ENCODE peak calls at places on chromosomes 16 and 17, in five cellular contexts. One of them, this sample, is unnamed.

GRCh38 chr17:38444151-38444550 is 15.9 kb downstream of the ARHGAP23 start:
- DNase-seq in activated CD8-positive, alpha-beta T cell treated with anti-CD3 and anti-CD28 coated beads, Interleukin-2, amount 10 ng/mL, durations not matched to agents 7 days and 5 days: peak
- DNase-seq in CD8-positive, alpha-beta memory T cell: peak
- DNase-seq in iris pigment epithelial cell: peak
- DNase-seq in fibroblast of pulmonary artery: peak
- DNase-seq in this sample: peak

GRCh38 chr17:4733073-4733531 is 1.9 kb downstream of the MED11 start:
- DNase-seq in activated CD8-positive, alpha-beta T cell treated with anti-CD3 and anti-CD28 coated beads, Interleukin-2, amount 10 ng/mL, durations not matched to agents 7 days and 5 days: peak
- DNase-seq in iris pigment epithelial cell: no peak
- DNase-seq in CD8-positive, alpha-beta memory T cell: no peak
- DNase-seq in fibroblast of pulmonary artery: no peak
- DNase-seq in this sample: no peak

GRCh38 chr17:81193470-81194224 is 27.6 kb upstream of the AATK start:
- DNase-seq in fibroblast of pulmonary artery: no peak
- DNase-seq in activated CD8-positive, alpha-beta T cell treated with anti-CD3 and anti-CD28 coated beads, Interleukin-2, amount 10 ng/mL, durations not matched to agents 7 days and 5 days: no peak
- DNase-seq in CD8-positive, alpha-beta memory T cell: no peak
- DNase-seq in iris pigment epithelial cell: no peak
- DNase-seq in this sample: no peak

GRCh38 chr16:86375370-86375769 is 135.0 kb upstream of the FOXF1 start:
- DNase-seq in CD8-positive, alpha-beta memory T cell: no peak
- DNase-seq in activated CD8-positive, alpha-beta T cell treated with anti-CD3 and anti-CD28 coated beads, Interleukin-2, amount 10 ng/mL, durations not matched to agents 7 days and 5 days: no peak
- DNase-seq in iris pigment epithelial cell: peak
- DNase-seq in fibroblast of pulmonary artery: peak
- DNase-seq in this sample: no peak

GRCh38 chr17:43702636-43703035 is 40.9 kb upstream of the MEOX1 start:
- DNase-seq in activated CD8-positive, alpha-beta T cell treated with anti-CD3 and anti-CD28 coated beads, Interleukin-2, amount 10 ng/mL, durations not matched to agents 7 days and 5 days: no peak
- DNase-seq in iris pigment epithelial cell: peak
- DNase-seq in CD8-positive, alpha-beta memory T cell: no peak
- DNase-seq in fibroblast of pulmonary artery: no peak
- DNase-seq in this sample: no peak

GRCh38 chr17:81004336-81005015 is 12.8 kb downstream of the CHMP6 start:
- DNase-seq in CD8-positive, alpha-beta memory T cell: no peak
- DNase-seq in activated CD8-positive, alpha-beta T cell treated with anti-CD3 and anti-CD28 coated beads, Interleukin-2, amount 10 ng/mL, durations not matched to agents 7 days and 5 days: peak
- DNase-seq in fibroblast of pulmonary artery: no peak
- DNase-seq in iris pigment epithelial cell: no peak
- DNase-seq in this sample: no peak

GRCh38 chr16:2019500-2019899 is at the start of gene NPW:
- DNase-seq in CD8-positive, alpha-beta memory T cell: no peak
- DNase-seq in fibroblast of pulmonary artery: no peak
- DNase-seq in activated CD8-positive, alpha-beta T cell treated with anti-CD3 and anti-CD28 coated beads, Interleukin-2, amount 10 ng/mL, durations not matched to agents 7 days and 5 days: peak
- DNase-seq in iris pigment epithelial cell: no peak
- DNase-seq in this sample: no peak

GRCh38 chr16:84675423-84675822 is 24.4 kb upstream of the USP10 start:
- DNase-seq in iris pigment epithelial cell: no peak
- DNase-seq in fibroblast of pulmonary artery: no peak
- DNase-seq in activated CD8-positive, alpha-beta T cell treated with anti-CD3 and anti-CD28 coated beads, Interleukin-2, amount 10 ng/mL, durations not matched to agents 7 days and 5 days: no peak
- DNase-seq in CD8-positive, alpha-beta memory T cell: no peak
- DNase-seq in this sample: no peak

GRCh38 chr16:50884066-50884860 is 142.4 kb downstream of the CYLD start:
- DNase-seq in CD8-positive, alpha-beta memory T cell: no peak
- DNase-seq in iris pigment epithelial cell: no peak
- DNase-seq in fibroblast of pulmonary artery: no peak
- DNase-seq in activated CD8-positive, alpha-beta T cell treated with anti-CD3 and anti-CD28 coated beads, Interleukin-2, amount 10 ng/mL, durations not matched to agents 7 days and 5 days: peak
- DNase-seq in this sample: peak

GRCh38 chr16:47069841-47070584 is 73.7 kb downstream of the NETO2 start:
- DNase-seq in CD8-positive, alpha-beta memory T cell: no peak
- DNase-seq in fibroblast of pulmonary artery: no peak
- DNase-seq in activated CD8-positive, alpha-beta T cell treated with anti-CD3 and anti-CD28 coated beads, Interleukin-2, amount 10 ng/mL, durations not matched to agents 7 days and 5 days: no peak
- DNase-seq in iris pigment epithelial cell: no peak
- DNase-seq in this sample: no peak

GRCh38 chr17:79130536-79131273 is 56.1 kb downstream of the ENGASE start:
- DNase-seq in activated CD8-positive, alpha-beta T cell treated with anti-CD3 and anti-CD28 coated beads, Interleukin-2, amount 10 ng/mL, durations not matched to agents 7 days and 5 days: no peak
- DNase-seq in iris pigment epithelial cell: no peak
- DNase-seq in fibroblast of pulmonary artery: no peak
- DNase-seq in CD8-positive, alpha-beta memory T cell: no peak
- DNase-seq in this sample: no peak

GRCh38 chr17:44279586-44280344 is 11.8 kb upstream of the SLC4A1 start:
- DNase-seq in CD8-positive, alpha-beta memory T cell: peak
- DNase-seq in fibroblast of pulmonary artery: peak
- DNase-seq in iris pigment epithelial cell: peak
- DNase-seq in activated CD8-positive, alpha-beta T cell treated with anti-CD3 and anti-CD28 coated beads, Interleukin-2, amount 10 ng/mL, durations not matched to agents 7 days and 5 days: peak
- DNase-seq in this sample: no peak

GRCh38 chr16:70804153-70804728 is 3.3 kb upstream of the VAC14 start:
- DNase-seq in fibroblast of pulmonary artery: peak
- DNase-seq in activated CD8-positive, alpha-beta T cell treated with anti-CD3 and anti-CD28 coated beads, Interleukin-2, amount 10 ng/mL, durations not matched to agents 7 days and 5 days: peak
- DNase-seq in CD8-positive, alpha-beta memory T cell: no peak
- DNase-seq in iris pigment epithelial cell: peak
- DNase-seq in this sample: no peak

GRCh38 chr17:30858556-30859250 is 26.9 kb downstream of the ATAD5 start:
- DNase-seq in CD8-positive, alpha-beta memory T cell: no peak
- DNase-seq in iris pigment epithelial cell: peak
- DNase-seq in activated CD8-positive, alpha-beta T cell treated with anti-CD3 and anti-CD28 coated beads, Interleukin-2, amount 10 ng/mL, durations not matched to agents 7 days and 5 days: no peak
- DNase-seq in fibroblast of pulmonary artery: no peak
- DNase-seq in this sample: no peak

GRCh38 chr17:58324409-58325288 is 3.9 kb downstream of the TSPOAP1 start:
- DNase-seq in fibroblast of pulmonary artery: no peak
- DNase-seq in CD8-positive, alpha-beta memory T cell: no peak
- DNase-seq in iris pigment epithelial cell: peak
- DNase-seq in activated CD8-positive, alpha-beta T cell treated with anti-CD3 and anti-CD28 coated beads, Interleukin-2, amount 10 ng/mL, durations not matched to agents 7 days and 5 days: peak
- DNase-seq in this sample: no peak

GRCh38 chr16:89287777-89288576 is 70.5 kb downstream of the ZNF778 start:
- DNase-seq in iris pigment epithelial cell: no peak
- DNase-seq in activated CD8-positive, alpha-beta T cell treated with anti-CD3 and anti-CD28 coated beads, Interleukin-2, amount 10 ng/mL, durations not matched to agents 7 days and 5 days: no peak
- DNase-seq in fibroblast of pulmonary artery: no peak
- DNase-seq in CD8-positive, alpha-beta memory T cell: no peak
- DNase-seq in this sample: no peak

GRCh38 chr16:58500329-58501241 is 642 bp downstream of the NDRG4 start:
- DNase-seq in activated CD8-positive, alpha-beta T cell treated with anti-CD3 and anti-CD28 coated beads, Interleukin-2, amount 10 ng/mL, durations not matched to agents 7 days and 5 days: no peak
- DNase-seq in fibroblast of pulmonary artery: no peak
- DNase-seq in CD8-positive, alpha-beta memory T cell: peak
- DNase-seq in iris pigment epithelial cell: no peak
- DNase-seq in this sample: no peak

GRCh38 chr17:42894283-42895184 is 6.1 kb upstream of the G6PC1 start:
- DNase-seq in CD8-positive, alpha-beta memory T cell: no peak
- DNase-seq in activated CD8-positive, alpha-beta T cell treated with anti-CD3 and anti-CD28 coated beads, Interleukin-2, amount 10 ng/mL, durations not matched to agents 7 days and 5 days: no peak
- DNase-seq in iris pigment epithelial cell: no peak
- DNase-seq in fibroblast of pulmonary artery: no peak
- DNase-seq in this sample: no peak

GRCh38 chr17:31266042-31266441 is 31.0 kb downstream of the OMG start:
- DNase-seq in iris pigment epithelial cell: peak
- DNase-seq in CD8-positive, alpha-beta memory T cell: no peak
- DNase-seq in fibroblast of pulmonary artery: no peak
- DNase-seq in activated CD8-positive, alpha-beta T cell treated with anti-CD3 and anti-CD28 coated beads, Interleukin-2, amount 10 ng/mL, durations not matched to agents 7 days and 5 days: no peak
- DNase-seq in this sample: no peak

GRCh38 chr17:47864791-47865216 is 13.8 kb upstream of the SP6 start:
- DNase-seq in fibroblast of pulmonary artery: no peak
- DNase-seq in activated CD8-positive, alpha-beta T cell treated with anti-CD3 and anti-CD28 coated beads, Interleukin-2, amount 10 ng/mL, durations not matched to agents 7 days and 5 days: no peak
- DNase-seq in CD8-positive, alpha-beta memory T cell: no peak
- DNase-seq in iris pigment epithelial cell: no peak
- DNase-seq in this sample: no peak

GRCh38 chr17:82648761-82649474 is 674 bp upstream of the WDR45B start:
- DNase-seq in activated CD8-positive, alpha-beta T cell treated with anti-CD3 and anti-CD28 coated beads, Interleukin-2, amount 10 ng/mL, durations not matched to agents 7 days and 5 days: peak
- DNase-seq in fibroblast of pulmonary artery: no peak
- DNase-seq in CD8-positive, alpha-beta memory T cell: no peak
- DNase-seq in iris pigment epithelial cell: no peak
- DNase-seq in this sample: peak

GRCh38 chr16:75580-76501 is 2.2 kb upstream of the MPG start:
- DNase-seq in iris pigment epithelial cell: peak
- DNase-seq in fibroblast of pulmonary artery: peak
- DNase-seq in CD8-positive, alpha-beta memory T cell: no peak
- DNase-seq in activated CD8-positive, alpha-beta T cell treated with anti-CD3 and anti-CD28 coated beads, Interleukin-2, amount 10 ng/mL, durations not matched to agents 7 days and 5 days: no peak
- DNase-seq in this sample: no peak

GRCh38 chr16:54331241-54332002 is 44.8 kb upstream of the IRX3 start:
- DNase-seq in CD8-positive, alpha-beta memory T cell: no peak
- DNase-seq in activated CD8-positive, alpha-beta T cell treated with anti-CD3 and anti-CD28 coated beads, Interleukin-2, amount 10 ng/mL, durations not matched to agents 7 days and 5 days: no peak
- DNase-seq in fibroblast of pulmonary artery: no peak
- DNase-seq in iris pigment epithelial cell: no peak
- DNase-seq in this sample: no peak

GRCh38 chr17:47305302-47305923 is 18.3 kb upstream of the EFCAB13 start:
- DNase-seq in CD8-positive, alpha-beta memory T cell: no peak
- DNase-seq in fibroblast of pulmonary artery: peak
- DNase-seq in activated CD8-positive, alpha-beta T cell treated with anti-CD3 and anti-CD28 coated beads, Interleukin-2, amount 10 ng/mL, durations not matched to agents 7 days and 5 days: no peak
- DNase-seq in iris pigment epithelial cell: peak
- DNase-seq in this sample: no peak

GRCh38 chr17:76811028-76811427 is 57.2 kb upstream of the MGAT5B start:
- DNase-seq in CD8-positive, alpha-beta memory T cell: no peak
- DNase-seq in activated CD8-positive, alpha-beta T cell treated with anti-CD3 and anti-CD28 coated beads, Interleukin-2, amount 10 ng/mL, durations not matched to agents 7 days and 5 days: no peak
- DNase-seq in fibroblast of pulmonary artery: no peak
- DNase-seq in iris pigment epithelial cell: no peak
- DNase-seq in this sample: no peak

GRCh38 chr16:15643453-15644305 is 725 bp upstream of the MARF1 start:
- DNase-seq in fibroblast of pulmonary artery: peak
- DNase-seq in iris pigment epithelial cell: peak
- DNase-seq in CD8-positive, alpha-beta memory T cell: no peak
- DNase-seq in activated CD8-positive, alpha-beta T cell treated with anti-CD3 and anti-CD28 coated beads, Interleukin-2, amount 10 ng/mL, durations not matched to agents 7 days and 5 days: peak
- DNase-seq in this sample: no peak

GRCh38 chr16:81174644-81175324 is 63.7 kb upstream of the BCO1 start:
- DNase-seq in iris pigment epithelial cell: peak
- DNase-seq in fibroblast of pulmonary artery: no peak
- DNase-seq in activated CD8-positive, alpha-beta T cell treated with anti-CD3 and anti-CD28 coated beads, Interleukin-2, amount 10 ng/mL, durations not matched to agents 7 days and 5 days: no peak
- DNase-seq in CD8-positive, alpha-beta memory T cell: no peak
- DNase-seq in this sample: no peak

GRCh38 chr16:24970708-24971107 is 44.5 kb downstream of the ARHGAP17 start:
- DNase-seq in CD8-positive, alpha-beta memory T cell: no peak
- DNase-seq in iris pigment epithelial cell: no peak
- DNase-seq in activated CD8-positive, alpha-beta T cell treated with anti-CD3 and anti-CD28 coated beads, Interleukin-2, amount 10 ng/mL, durations not matched to agents 7 days and 5 days: no peak
- DNase-seq in fibroblast of pulmonary artery: no peak
- DNase-seq in this sample: no peak

GRCh38 chr17:17506181-17506741 is 10.1 kb upstream of the RASD1 start:
- DNase-seq in CD8-positive, alpha-beta memory T cell: no peak
- DNase-seq in iris pigment epithelial cell: no peak
- DNase-seq in fibroblast of pulmonary artery: no peak
- DNase-seq in activated CD8-positive, alpha-beta T cell treated with anti-CD3 and anti-CD28 coated beads, Interleukin-2, amount 10 ng/mL, durations not matched to agents 7 days and 5 days: no peak
- DNase-seq in this sample: no peak

GRCh38 chr17:21538615-21539014 is 153.7 kb upstream of the KCNJ18 start:
- DNase-seq in fibroblast of pulmonary artery: no peak
- DNase-seq in CD8-positive, alpha-beta memory T cell: no peak
- DNase-seq in activated CD8-positive, alpha-beta T cell treated with anti-CD3 and anti-CD28 coated beads, Interleukin-2, amount 10 ng/mL, durations not matched to agents 7 days and 5 days: no peak
- DNase-seq in iris pigment epithelial cell: no peak
- DNase-seq in this sample: no peak

GRCh38 chr17:35799942-35800341 is 4.5 kb upstream of the MMP28 start:
- DNase-seq in CD8-positive, alpha-beta memory T cell: no peak
- DNase-seq in fibroblast of pulmonary artery: peak
- DNase-seq in activated CD8-positive, alpha-beta T cell treated with anti-CD3 and anti-CD28 coated beads, Interleukin-2, amount 10 ng/mL, durations not matched to agents 7 days and 5 days: no peak
- DNase-seq in iris pigment epithelial cell: no peak
- DNase-seq in this sample: no peak

This sample was measured in effector CD4-positive, alpha-beta T cell.